ENCODE peak calls at places on chromosomes 4 and X, in four cellular contexts. P is suprapubic skin, M is upper lobe of left lung, H is SK-N-SH. K is an unnamed sample.

GRCh38 chr4:95167809-95168208 is 381.0 kb downstream of the UNC5C start:
- DNase-seq in M (no peak), P (no peak), H (no peak), K (no peak)

GRCh38 chr4:60482921-60483351 is 717.2 kb upstream of the ADGRL3 start:
- DNase-seq in P (no peak), H (no peak), M (no peak), K (no peak)

GRCh38 chr4:88745175-88745574 is 47.5 kb upstream of the NAP1L5 start:
- DNase-seq in H (no peak), P (no peak), M (no peak), K (no peak)

GRCh38 chr4:53981573-53981972 is 82.8 kb downstream of the CHIC2 start:
- DNase-seq in H (no peak), P (no peak), M (no peak), K (no peak)

GRCh38 chr4:61493041-61493440 is 292.9 kb downstream of the ADGRL3 start:
- DNase-seq in P (no peak), H (no peak), M (no peak), K (no peak)

GRCh38 chr4:38366451-38366850 is 297.5 kb upstream of the KLF3 start:
- DNase-seq in H (no peak), P (peak), M (no peak), K (no peak)

GRCh38 chrX:41827886-41828285 is 95.5 kb downstream of the CASK start:
- DNase-seq in P (no peak), H (no peak), M (no peak), K (no peak)

GRCh38 chrX:7109838-7110793 is 37.4 kb upstream of the STS start:
- DNase-seq in H (peak), P (no peak), M (no peak), K (no peak)

GRCh38 chr4:158622251-158622650 is 49.4 kb downstream of the C4orf46 start:
- DNase-seq in M (no peak), P (no peak), H (no peak), K (no peak)

GRCh38 chr4:158016511-158016910 is 156.3 kb downstream of the GASK1B start:
- DNase-seq in P (no peak), M (no peak), H (no peak), K (no peak)

GRCh38 chr4:4364486-4365208 is 22.3 kb upstream of the NSG1 start:
- DNase-seq in H (no peak), P (no peak), M (no peak), K (no peak)

GRCh38 chr4:185890196-185890595 is 78.2 kb upstream of the SORBS2 start:
- DNase-seq in M (no peak), H (no peak), P (no peak), K (no peak)

GRCh38 chr4:149574973-149575372 is 240.7 kb downstream of the IQCM start:
- DNase-seq in H (no peak), M (no peak), P (no peak), K (no peak)

GRCh38 chr4:24683116-24683515 is 98.8 kb upstream of the DHX15 start:
- DNase-seq in M (no peak), P (no peak), H (no peak), K (no peak)

GRCh38 chr4:2963185-2964076 is at the start of the genes GRK4 and NOP14:
- DNase-seq in H (peak), M (peak), P (peak), K (peak)
- TF ChIP-seq EP300 in H (no peak), M (no peak), P (no peak), K (no peak)

DNA sequence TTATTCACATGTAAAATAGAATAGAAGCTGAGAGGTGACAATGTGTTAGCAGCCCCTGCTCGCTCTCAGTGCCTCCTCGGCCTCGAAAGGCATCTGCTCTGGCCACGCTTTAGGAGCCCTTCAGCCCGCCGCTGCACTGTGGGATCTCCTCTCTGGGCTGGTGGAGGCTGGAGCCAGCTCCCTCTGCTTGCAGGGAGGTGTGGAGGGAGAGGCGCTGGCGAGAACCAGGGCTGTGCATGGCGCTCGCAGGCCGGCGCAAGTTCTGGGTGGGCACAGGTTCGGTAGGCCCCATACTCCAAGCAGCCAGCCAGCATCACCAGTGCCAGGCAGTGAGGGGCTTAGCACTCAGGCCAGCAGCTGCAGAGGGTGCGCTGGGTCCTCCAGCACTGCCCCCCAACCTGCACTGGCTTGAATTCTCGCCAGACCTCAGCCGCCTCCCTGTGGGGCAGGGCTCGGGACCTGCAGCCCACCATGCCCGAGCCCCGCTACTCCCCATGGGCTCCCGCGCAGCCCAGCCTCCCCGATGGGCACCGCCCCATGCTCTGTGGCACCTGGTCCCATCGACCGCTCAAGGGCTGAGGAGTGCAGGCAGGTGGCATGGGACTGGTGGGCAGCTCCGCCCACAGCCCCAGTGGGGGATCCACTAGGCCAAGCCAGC is 1346.7 kb upstream of the IGFBP7 start:
- DNase-seq in H (no peak), P (no peak), M (peak), K (no peak)
- TF ChIP-seq EP300 in H (no peak), P (no peak), M (no peak), K (no peak)

DNA sequence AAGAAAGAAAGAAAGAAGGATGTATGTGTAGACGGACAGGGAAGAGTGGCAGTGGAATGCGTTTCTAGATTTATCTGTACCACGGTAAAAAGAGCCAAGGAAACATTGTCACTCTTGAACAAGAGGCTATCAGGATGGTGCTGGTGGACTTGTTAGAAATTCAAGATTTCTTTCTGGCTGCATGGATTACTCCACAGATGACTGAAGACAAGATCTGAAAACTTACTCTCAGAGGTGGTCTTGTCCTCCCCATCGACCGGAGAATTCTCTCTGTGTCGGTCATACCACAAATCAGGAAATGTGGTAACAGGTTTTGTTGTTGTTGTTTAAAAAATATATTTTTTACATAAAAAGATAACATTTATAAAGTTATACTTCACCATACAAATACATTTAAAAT is 11.8 kb downstream of the DSPP start:
- DNase-seq in P (no peak), M (no peak), H (no peak), K (no peak)
- TF ChIP-seq EP300 in P (no peak), M (no peak), H (no peak), K (no peak)

DNA sequence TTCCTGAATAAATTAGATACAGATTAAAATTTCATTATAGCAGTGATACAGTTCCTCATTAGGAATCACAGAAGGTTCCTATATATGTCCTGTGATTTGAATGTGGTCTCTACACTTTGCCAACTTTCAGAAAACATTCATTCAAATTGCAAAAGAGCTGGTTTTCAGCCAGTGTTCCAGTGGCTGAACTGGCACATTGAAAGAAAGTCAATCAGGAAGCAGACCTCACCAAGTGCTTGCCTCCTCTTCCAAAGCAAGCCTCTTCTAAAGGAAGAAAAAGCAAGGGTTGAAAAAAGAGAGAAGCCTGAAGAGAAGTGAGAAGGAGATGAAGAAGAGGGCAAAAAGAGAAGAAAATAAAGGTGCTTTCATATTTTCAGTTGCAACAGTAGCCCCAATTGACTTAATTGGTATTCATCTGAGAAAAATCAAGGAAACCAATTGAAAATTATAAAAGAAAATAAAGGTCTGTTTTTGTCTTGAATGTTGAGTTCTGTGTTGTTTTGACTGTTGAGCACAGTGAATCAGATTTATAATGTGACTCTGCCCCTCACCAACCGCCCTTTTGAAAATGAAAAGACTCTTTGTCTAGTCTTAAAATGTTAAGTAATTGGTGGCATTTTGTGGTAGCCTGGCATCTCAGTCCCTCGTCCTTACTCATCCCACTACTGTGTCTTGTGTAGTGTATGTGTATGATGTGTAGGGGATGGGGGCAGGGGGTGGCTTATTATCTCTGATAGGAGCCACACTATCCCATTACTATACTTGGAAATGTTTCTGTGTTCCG is 12.5 kb downstream of the KLHL34 start:
- DNase-seq in M (no peak), P (no peak), H (no peak), K (no peak)
- TF ChIP-seq EP300 in M (no peak), P (no peak), H (no peak), K (no peak)

GRCh38 chr4:6278801-6279197 is 9.1 kb downstream of the WFS1 start:
- DNase-seq in M (peak), P (no peak), H (peak), K (peak)
- TF ChIP-seq EP300 in M (peak), P (no peak), H (no peak), K (no peak)

GRCh38 chr4:173269280-173269679 is 64.9 kb downstream of the HMGB2 start:
- DNase-seq in M (no peak), P (no peak), H (peak), K (no peak)

GRCh38 chr4:173264960-173265281 is 69.2 kb downstream of the HMGB2 start:
- DNase-seq in P (no peak), H (no peak), M (no peak), K (no peak)

GRCh38 chr4:173262363-173262762 is 71.8 kb downstream of the HMGB2 start:
- DNase-seq in M (no peak), H (no peak), P (no peak), K (no peak)

GRCh38 chr4:173261052-173261451 is 73.1 kb downstream of the HMGB2 start:
- DNase-seq in H (no peak), M (no peak), P (no peak), K (no peak)

GRCh38 chr4:173264245-173264959 is 69.8 kb downstream of the HMGB2 start:
- DNase-seq in H (peak), P (no peak), M (no peak), K (peak)
- TF ChIP-seq EP300 in H (no peak), P (no peak), M (no peak), K (no peak)